ENCODE peak calls at places on chromosomes 1 and 21, in four cellular contexts. One of them, this sample, is unnamed.

GRCh38 chr1:153260980-153261792 is 1.7 kb downstream of the LORICRIN start:
- DNase-seq in GM23338: peak; percentile 72
- DNase-seq in H1: peak; percentile 74
- DNase-seq in transverse colon: no peak
- DNase-seq in this sample: no peak

GRCh38 chr1:171644805-171645483 is 7.5 kb downstream of the MYOC start:
- DNase-seq in transverse colon: peak; percentile 86
- DNase-seq in H1: peak; percentile 89
- DNase-seq in GM23338: peak; percentile 98
- DNase-seq in this sample: peak; percentile 65

GRCh38 chr1:15724949-15725880 is 10.8 kb upstream of the SLC25A34 start:
- DNase-seq in transverse colon: no peak
- DNase-seq in H1: no peak
- DNase-seq in GM23338: no peak
- DNase-seq in this sample: no peak

GRCh38 chr1:66852870-66853269 is 51.8 kb upstream of the INSL5 start:
- DNase-seq in GM23338: no peak
- DNase-seq in transverse colon: no peak
- DNase-seq in H1: no peak
- DNase-seq in this sample: no peak

GRCh38 chr21:42591170-42591869 is 62.1 kb upstream of the PDE9A start:
- DNase-seq in transverse colon: no peak
- DNase-seq in H1: no peak
- DNase-seq in GM23338: no peak
- DNase-seq in this sample: no peak

GRCh38 chr1:53688703-53689102 is 50.3 kb downstream of the GLIS1 start:
- DNase-seq in GM23338: no peak
- DNase-seq in transverse colon: no peak
- DNase-seq in H1: no peak
- DNase-seq in this sample: no peak

GRCh38 chr1:17162941-17163340 is 42.0 kb upstream of the PADI1 start:
- DNase-seq in transverse colon: no peak
- DNase-seq in GM23338: no peak
- DNase-seq in H1: no peak
- DNase-seq in this sample: no peak

GRCh38 chr1:18922848-18923475 is 20.6 kb upstream of the ALDH4A1 start:
- DNase-seq in transverse colon: no peak
- DNase-seq in H1: no peak
- DNase-seq in GM23338: no peak
- DNase-seq in this sample: no peak

GRCh38 chr21:37562920-37563640 is 196.5 kb downstream of the DYRK1A start:
- DNase-seq in GM23338: no peak
- DNase-seq in transverse colon: peak; percentile 41
- DNase-seq in H1: no peak
- DNase-seq in this sample: no peak

GRCh38 chr1:89842547-89843278 is 21.9 kb downstream of the LRRC8D start:
- DNase-seq in H1: no peak
- DNase-seq in GM23338: no peak
- DNase-seq in transverse colon: no peak
- DNase-seq in this sample: no peak
- TF ChIP-seq POLR2AphosphoS5 in H1: no peak
- TF ChIP-seq POLR2AphosphoS5 in GM23338: no peak
- TF ChIP-seq POLR2AphosphoS5 in transverse colon: no peak
- TF ChIP-seq POLR2AphosphoS5 in this sample: no peak

GRCh38 chr1:62391369-62391971 is 45.4 kb upstream of the USP1 start:
- DNase-seq in transverse colon: peak; percentile 18
- DNase-seq in H1: peak; percentile 82
- DNase-seq in GM23338: peak; percentile 93
- DNase-seq in this sample: no peak
- TF ChIP-seq CTCF in transverse colon: peak; percentile 23
- TF ChIP-seq CTCF in H1: peak; percentile 96
- TF ChIP-seq CTCF in GM23338: peak; percentile 92
- TF ChIP-seq CTCF in this sample: peak; percentile 69

DNA sequence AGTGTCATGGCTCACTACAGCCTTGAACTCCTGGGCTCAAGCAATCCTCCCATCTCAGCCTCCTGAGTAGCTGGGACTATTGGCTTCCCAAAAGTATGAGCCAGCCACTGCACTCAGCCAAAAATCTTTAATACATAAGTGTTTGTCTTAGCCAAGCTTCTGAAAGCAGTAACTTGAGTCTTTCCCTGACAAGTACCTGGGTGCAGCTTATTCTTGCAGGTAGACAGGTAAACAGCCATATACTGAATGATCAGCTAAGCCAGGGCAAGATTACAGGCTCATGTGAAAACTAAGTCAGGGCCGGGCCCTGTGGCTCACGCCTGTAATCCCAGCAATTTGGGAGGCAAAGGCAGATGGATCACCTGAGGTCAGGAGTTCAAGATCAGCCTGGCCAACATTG is 7.8 kb downstream of the MEAF6 start:
- DNase-seq in GM23338: no peak
- DNase-seq in transverse colon: no peak
- DNase-seq in H1: no peak
- DNase-seq in this sample: no peak
- H3K4me1 ChIP-seq in GM23338: no peaks in the 10 kb centered on the region
- H3K4me1 ChIP-seq in transverse colon: no peaks in the 10 kb centered on the region
- H3K4me1 ChIP-seq in H1: no peaks in the 10 kb centered on the region
- H3K4me1 ChIP-seq in this sample: no peaks in the 10 kb centered on the region

GRCh38 chr1:244833734-244834595 is 1.5 kb upstream of the COX20 start:
- DNase-seq in transverse colon: peak; percentile 65
- DNase-seq in GM23338: peak; percentile 79
- DNase-seq in H1: peak; percentile 71
- DNase-seq in this sample: peak; percentile 58
- TF ChIP-seq POLR2AphosphoS5 in transverse colon: no peak
- TF ChIP-seq POLR2AphosphoS5 in GM23338: no peak
- TF ChIP-seq POLR2AphosphoS5 in H1: peak; percentile 73
- TF ChIP-seq POLR2AphosphoS5 in this sample: no peak

GRCh38 chr1:81808760-81809159 is 8.0 kb downstream of the ADGRL2 start:
- DNase-seq in transverse colon: no peak
- DNase-seq in H1: no peak
- DNase-seq in GM23338: peak; percentile 52
- DNase-seq in this sample: no peak
- TF ChIP-seq CTCF in transverse colon: no peak
- TF ChIP-seq CTCF in H1: peak; percentile 31
- TF ChIP-seq CTCF in GM23338: peak; percentile 41
- TF ChIP-seq CTCF in this sample: peak; percentile 32

DNA sequence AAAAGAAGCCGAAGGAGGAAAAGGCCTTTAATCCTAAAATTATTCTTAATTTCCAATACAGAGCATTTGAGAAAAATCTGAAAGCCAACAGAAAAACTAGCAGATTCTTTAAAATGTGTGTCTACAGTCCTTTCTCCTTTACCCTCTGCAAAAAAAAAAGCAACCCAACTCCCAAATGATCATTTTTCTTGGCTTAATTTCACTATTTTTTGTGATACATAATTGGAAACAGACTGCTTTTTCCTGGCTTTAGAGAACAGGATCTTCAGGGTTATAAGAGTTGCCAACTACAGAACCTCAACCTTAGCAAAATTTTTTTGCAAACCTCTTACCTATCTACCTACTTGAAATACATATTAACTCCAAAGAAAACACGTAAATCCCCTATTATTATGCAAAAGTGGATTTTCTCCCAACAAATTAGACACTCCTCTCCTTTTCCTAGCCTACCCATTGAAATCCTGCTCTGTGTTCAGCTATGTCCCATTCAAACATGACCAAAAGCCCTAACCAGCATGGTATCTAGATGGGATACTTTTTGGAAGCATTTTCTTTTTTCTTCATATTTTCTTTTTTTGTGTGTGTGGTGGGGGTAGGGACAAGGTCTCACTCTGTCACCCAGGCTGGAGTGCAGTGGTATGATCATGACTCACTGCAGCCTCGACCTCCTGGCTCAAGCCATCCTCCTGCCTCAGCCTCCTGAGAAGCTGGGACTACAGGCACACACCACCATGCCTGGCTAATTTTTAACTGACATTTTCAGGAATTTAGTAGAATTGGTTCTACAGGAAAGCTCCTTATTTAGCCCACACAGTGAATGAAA is 9.0 kb downstream of the TGFBR3 start:
- DNase-seq in GM23338: no peak
- DNase-seq in transverse colon: no peak
- DNase-seq in H1: no peak
- DNase-seq in this sample: no peak
- H3K4me1 ChIP-seq in GM23338: no peaks in the 10 kb centered on the region
- H3K4me1 ChIP-seq in transverse colon: peaks cover 8% of the 10 kb centered on the region
- H3K4me1 ChIP-seq in H1: no peaks in the 10 kb centered on the region
- H3K4me1 ChIP-seq in this sample: peaks cover 53% of the 10 kb centered on the region

This sample was measured in Panc1.